ENCODE peak calls at places on chromosome 5, in four cellular contexts. K is choroid plexus epithelial cell, X is AG09309, E is tibial artery. R is an unnamed sample.

GRCh38 chr5:121199238-121199999 is 652.3 kb upstream of the FTMT start:
- DNase-seq in K (peak; percentile 82), X (peak; percentile 27), E (no peak), R (peak; percentile 91)

GRCh38 chr5:72161951-72162350 is 54.7 kb downstream of the MAP1B start:
- DNase-seq in E (no peak), K (no peak), X (no peak), R (no peak)

GRCh38 chr5:96084874-96085545 is 123.4 kb upstream of the ELL2 start:
- DNase-seq in K (no peak), X (no peak), E (no peak), R (no peak)

GRCh38 chr5:160007610-160008009 is 1.3 kb upstream of the TTC1 start:
- DNase-seq in K (no peak), E (no peak), X (no peak), R (no peak)

GRCh38 chr5:124263680-124264491 is 482.6 kb downstream of the ZNF608 start:
- DNase-seq in E (no peak), K (peak; percentile 35), X (no peak), R (peak; percentile 46)

GRCh38 chr5:82111191-82111590 is 139.4 kb downstream of the ATG10 start:
- DNase-seq in X (peak; percentile 14), K (peak; percentile 91), E (no peak), R (no peak)

GRCh38 chr5:177370488-177371119 is 12.9 kb downstream of the RGS14 start:
- DNase-seq in E (peak; percentile 88), X (no peak), K (peak; percentile 95), R (peak; percentile 51)

GRCh38 chr5:173954671-173955605 is 34.0 kb upstream of the C5orf47 start:
- DNase-seq in X (peak; percentile 80), K (peak; percentile 80), E (no peak), R (peak; percentile 12)

GRCh38 chr5:137453476-137454080 is 45.5 kb downstream of the SPOCK1 start:
- DNase-seq in K (peak; percentile 59), X (no peak), E (no peak), R (peak; percentile 16)

GRCh38 chr5:109929371-109929770 is 239.6 kb downstream of the MAN2A1 start:
- DNase-seq in X (no peak), K (no peak), E (no peak), R (no peak)

GRCh38 chr5:164504141-164504772 is 998.8 kb downstream of the MAT2B start:
- DNase-seq in K (peak; percentile 81), E (no peak), X (peak; percentile 18), R (peak; percentile 12)

GRCh38 chr5:135694016-135694415 is 115.2 kb upstream of the CXCL14 start:
- DNase-seq in X (no peak), E (no peak), K (no peak), R (no peak)

GRCh38 chr5:82160948-82161347 is 117.2 kb downstream of the RPS23 start:
- DNase-seq in K (no peak), X (peak; percentile 61), E (no peak), R (no peak)

GRCh38 chr5:54217826-54218503 is 92.4 kb downstream of the ARL15 start:
- DNase-seq in X (peak; percentile 57), K (peak; percentile 89), E (no peak), R (peak; percentile 36)

GRCh38 chr5:176436641-176437040 is 11.5 kb upstream of the FAF2 start:
- DNase-seq in K (peak; percentile 57), X (no peak), E (no peak), R (no peak)

GRCh38 chr5:124740991-124741583 is 5.4 kb downstream of the ZNF608 start:
- DNase-seq in X (peak; percentile 90), K (peak; percentile 37), E (no peak), R (no peak)

GRCh38 chr5:24177821-24178220 is 467.0 kb downstream of the CDH10 start:
- DNase-seq in K (no peak), X (no peak), E (no peak), R (no peak)

GRCh38 chr5:62547929-62548678 is 30.5 kb upstream of the LRRC70 start:
- DNase-seq in X (no peak), E (no peak), K (peak; percentile 13), R (no peak)

GRCh38 chr5:62569466-62569865 is 9.2 kb upstream of the LRRC70 start:
- DNase-seq in K (peak; percentile 26), E (no peak), X (no peak), R (no peak)

GRCh38 chr5:139757727-139758509 is 37.7 kb upstream of the PSD2 start:
- DNase-seq in X (no peak), E (no peak), K (no peak), R (no peak)

GRCh38 chr5:122403256-122403655 is 91.2 kb downstream of the SNCAIP start:
- DNase-seq in K (no peak), X (no peak), E (no peak), R (no peak)

GRCh38 chr5:59640411-59640810 is 253.1 kb downstream of the PDE4D start:
- DNase-seq in X (no peak), E (no peak), K (peak; percentile 45), R (no peak)

GRCh38 chr5:72355706-72356299 is 35.6 kb downstream of the PTCD2 start:
- DNase-seq in E (peak; percentile 69), X (no peak), K (peak; percentile 46), R (no peak)

GRCh38 chr5:180130291-180130869 is 58.8 kb upstream of the RNF130 start:
- DNase-seq in X (no peak), K (no peak), E (no peak), R (no peak)

GRCh38 chr5:132190161-132190817 is 37.4 kb downstream of the P4HA2 start:
- DNase-seq in X (peak; percentile 52), K (peak; percentile 90), E (no peak), R (no peak)

GRCh38 chr5:166562246-166562645 is 1729.2 kb upstream of the WWC1 start:
- DNase-seq in E (no peak), X (no peak), K (no peak), R (peak; percentile 5)

GRCh38 chr5:14266171-14266570 is 123.0 kb downstream of the TRIO start:
- DNase-seq in E (no peak), K (peak; percentile 34), X (no peak), R (no peak)

GRCh38 chr5:75965292-75965691 is 117.9 kb upstream of the SV2C start:
- DNase-seq in K (no peak), E (no peak), X (no peak), R (no peak)

GRCh38 chr5:179558912-179559279 is 8.5 kb downstream of the RUFY1 start:
- DNase-seq in E (no peak), X (no peak), K (peak; percentile 53), R (no peak)

GRCh38 chr5:177336112-177336511 is 15.4 kb downstream of the LMAN2 start:
- DNase-seq in E (no peak), K (no peak), X (no peak), R (no peak)

GRCh38 chr5:170181902-170182301 is 50.9 kb upstream of the C5orf58 start:
- DNase-seq in X (no peak), E (no peak), K (no peak), R (no peak)

GRCh38 chr5:27010646-27011045 is 27.7 kb downstream of the CDH9 start:
- DNase-seq in E (no peak), K (peak; percentile 37), X (no peak), R (no peak)

GRCh38 chr5:31119938-31120641 is 73.4 kb upstream of the CDH6 start:
- DNase-seq in K (no peak), X (no peak), E (no peak), R (no peak)

GRCh38 chr5:177389368-177390169 is 5.3 kb downstream of the SLC34A1 start:
- DNase-seq in X (peak; percentile 88), K (peak; percentile 96), E (no peak), R (peak; percentile 75)

DNA sequence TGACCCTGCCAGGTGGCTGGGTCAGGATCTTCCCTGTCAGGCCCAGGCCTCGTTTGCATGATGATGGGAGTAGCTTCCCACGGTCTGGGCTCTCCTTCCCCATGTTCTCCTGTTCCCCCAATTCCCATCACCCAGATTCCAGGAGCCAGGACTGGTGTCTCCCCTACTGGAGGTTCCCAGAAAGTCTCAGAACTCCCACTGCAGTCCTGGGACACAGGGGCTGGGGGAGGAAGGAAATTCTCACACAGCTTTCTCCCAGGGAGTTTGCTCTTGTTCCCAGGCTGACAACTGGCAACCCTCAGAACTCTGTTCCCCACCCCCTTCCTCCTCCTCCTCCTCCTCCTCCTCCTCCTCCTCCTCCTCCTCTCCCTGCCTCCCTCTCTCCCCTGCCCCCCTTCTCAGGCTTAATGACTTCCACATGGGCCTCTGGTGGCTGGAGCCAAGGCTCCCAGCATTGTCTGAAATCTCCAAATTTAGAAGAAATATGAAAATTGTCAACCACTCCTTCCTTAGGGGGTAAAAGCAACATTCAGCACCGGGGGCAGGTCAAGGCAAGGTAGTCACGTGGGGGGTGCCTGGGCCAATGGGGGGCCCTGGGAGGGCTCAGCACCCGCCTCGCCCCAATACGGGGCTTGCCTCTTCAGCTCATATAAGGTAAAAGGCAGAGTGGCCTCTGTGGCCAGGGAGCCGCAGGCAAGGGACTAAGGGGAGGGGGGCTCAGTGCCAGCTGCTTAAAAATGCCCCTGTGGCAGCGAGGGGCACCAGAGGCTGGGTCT is 27.3 kb upstream of the IL17B start:
- DNase-seq in X (peak; percentile 91), E (peak; percentile 98), K (peak; percentile 85), R (peak; percentile 84)
- H3K4me3 ChIP-seq in X (peak overlapping the region; percentile 82), E (peak overlapping the region; percentile 94), K (peak overlapping the region; percentile 67), R (peak overlapping the region; percentile 62)

GRCh38 chr5:88818296-88818695 is 64.7 kb downstream of the MEF2C start:
- DNase-seq in X (no peak), E (no peak), K (no peak), R (no peak)
- H3K4me3 ChIP-seq in X (no peak overlapping the region), E (no peak overlapping the region), K (no peak overlapping the region), R (no peak overlapping the region)

GRCh38 chr5:16467363-16468219 is 2.0 kb upstream of the ZNF622 start:
- DNase-seq in X (no peak), K (peak; percentile 80), E (no peak), R (no peak)
- H3K4me3 ChIP-seq in X (no peak overlapping the region), K (no peak overlapping the region), E (no peak overlapping the region), R (peak overlapping the region; percentile 84)

GRCh38 chr5:144421411-144421810 is 250.7 kb downstream of the KCTD16 start:
- DNase-seq in E (no peak), K (no peak), X (no peak), R (no peak)
- H3K4me3 ChIP-seq in E (no peak overlapping the region), K (no peak overlapping the region), X (no peak overlapping the region), R (no peak overlapping the region)

DNA sequence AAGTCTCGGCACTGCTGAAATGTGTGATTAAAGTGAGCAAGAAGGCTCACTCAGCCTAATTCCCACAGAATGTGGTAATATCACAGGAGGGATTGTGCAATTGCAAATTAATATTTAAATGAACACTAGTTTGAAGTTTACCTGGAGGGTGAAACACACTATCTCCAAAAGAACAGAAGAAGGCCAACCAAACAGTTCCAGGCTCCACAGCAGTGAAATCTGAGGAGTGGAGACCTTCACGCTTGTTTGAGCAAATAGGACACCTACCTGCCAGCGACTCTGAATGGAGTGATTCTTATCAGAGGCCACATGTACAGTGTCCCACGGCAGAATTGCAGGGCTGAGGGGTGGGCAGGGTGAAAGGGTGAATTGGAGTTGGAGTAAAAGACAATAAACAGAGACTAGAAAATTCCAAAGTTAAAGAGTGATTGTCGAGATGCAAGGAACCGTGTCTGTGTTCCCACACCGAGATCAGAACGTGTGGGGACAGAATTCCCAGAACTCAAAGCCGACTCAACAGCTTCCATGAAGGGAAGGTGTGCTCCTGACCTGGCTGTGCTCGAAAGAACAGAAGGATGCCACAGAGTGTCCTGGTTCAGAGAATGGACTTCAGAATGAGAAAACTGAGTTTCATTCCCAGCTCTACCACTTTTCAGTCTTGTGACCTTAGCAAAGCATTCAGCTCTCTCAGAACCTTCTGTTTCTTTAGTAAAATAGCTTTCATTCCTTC is 420.2 kb upstream of the SLC30A5 start:
- DNase-seq in E (no peak), X (no peak), K (no peak), R (no peak)
- H3K4me3 ChIP-seq in E (no peak overlapping the region), X (no peak overlapping the region), K (no peak overlapping the region), R (no peak overlapping the region)

R was measured in skeletal muscle cell.